ENCODE peak calls at places on chromosomes 1 and 21, in four cellular contexts. One of them, this sample, is unnamed.

GRCh38 chr21:44800103-44800502 is 1.5 kb downstream of the UBE2G2 start:
- DNase-seq in GM23338: peak
- DNase-seq in hepatocyte: peak
- DNase-seq in PC-9: no peak
- DNase-seq in this sample: peak

GRCh38 chr21:33660406-33660805 is 18.1 kb downstream of the ITSN1 start:
- DNase-seq in GM23338: no peak
- DNase-seq in hepatocyte: no peak
- DNase-seq in PC-9: no peak
- DNase-seq in this sample: peak

GRCh38 chr1:115190766-115191165 is 101.5 kb upstream of the TSPAN2 start:
- DNase-seq in GM23338: no peak
- DNase-seq in hepatocyte: no peak
- DNase-seq in PC-9: no peak
- DNase-seq in this sample: peak

GRCh38 chr1:32972814-32973428 is 8.3 kb upstream of the RNF19B start:
- DNase-seq in GM23338: peak
- DNase-seq in hepatocyte: peak
- DNase-seq in PC-9: peak
- DNase-seq in this sample: peak

GRCh38 chr1:119683893-119684292 is 27.8 kb upstream of the PHGDH start:
- DNase-seq in GM23338: no peak
- DNase-seq in hepatocyte: no peak
- DNase-seq in PC-9: no peak
- DNase-seq in this sample: no peak

GRCh38 chr1:27363766-27364695 is 2.7 kb downstream of the MAP3K6 start:
- DNase-seq in GM23338: no peak
- DNase-seq in hepatocyte: no peak
- DNase-seq in PC-9: no peak
- DNase-seq in this sample: no peak

GRCh38 chr1:37146071-37146470 is 111.8 kb upstream of the GRIK3 start:
- DNase-seq in GM23338: no peak
- DNase-seq in hepatocyte: no peak
- DNase-seq in PC-9: no peak
- DNase-seq in this sample: no peak

GRCh38 chr1:17011439-17012307 is at the start of gene ATP13A2:
- DNase-seq in GM23338: peak
- DNase-seq in hepatocyte: peak
- DNase-seq in PC-9: peak
- DNase-seq in this sample: peak

GRCh38 chr1:58500036-58500435 is 46.5 kb downstream of the OMA1 start:
- DNase-seq in GM23338: no peak
- DNase-seq in hepatocyte: no peak
- DNase-seq in PC-9: no peak
- DNase-seq in this sample: no peak

GRCh38 chr1:119724611-119725218 is 13.0 kb downstream of the PHGDH start:
- DNase-seq in GM23338: no peak
- DNase-seq in hepatocyte: no peak
- DNase-seq in PC-9: no peak
- DNase-seq in this sample: no peak

GRCh38 chr1:11026052-11026451 is 13.6 kb downstream of the TARDBP start:
- DNase-seq in GM23338: no peak
- DNase-seq in hepatocyte: no peak
- DNase-seq in PC-9: no peak
- DNase-seq in this sample: no peak

GRCh38 chr21:41378849-41379248 is 17.0 kb downstream of the MX2 start:
- DNase-seq in GM23338: no peak
- DNase-seq in hepatocyte: no peak
- DNase-seq in PC-9: no peak
- DNase-seq in this sample: no peak

GRCh38 chr1:230077436-230078221 is 10.6 kb downstream of the GALNT2 start:
- DNase-seq in GM23338: no peak
- DNase-seq in hepatocyte: no peak
- DNase-seq in PC-9: no peak
- DNase-seq in this sample: peak

GRCh38 chr1:90707363-90707710 is 9.8 kb downstream of the BARHL2 start:
- DNase-seq in GM23338: peak
- DNase-seq in hepatocyte: peak
- DNase-seq in PC-9: peak
- DNase-seq in this sample: peak

GRCh38 chr1:93108335-93108734 is 29.3 kb downstream of the MTF2 start:
- DNase-seq in GM23338: no peak
- DNase-seq in hepatocyte: no peak
- DNase-seq in PC-9: no peak
- DNase-seq in this sample: no peak

GRCh38 chr1:168811213-168811612 is 82.2 kb upstream of the DPT start:
- DNase-seq in GM23338: no peak
- DNase-seq in hepatocyte: no peak
- DNase-seq in PC-9: no peak
- DNase-seq in this sample: no peak

GRCh38 chr1:233277637-233278413 is 17.7 kb downstream of the PCNX2 start:
- DNase-seq in GM23338: no peak
- DNase-seq in hepatocyte: no peak
- DNase-seq in PC-9: no peak
- DNase-seq in this sample: no peak

GRCh38 chr1:7614576-7615074 is 156.5 kb upstream of the VAMP3 start:
- DNase-seq in GM23338: no peak
- DNase-seq in hepatocyte: no peak
- DNase-seq in PC-9: no peak
- DNase-seq in this sample: no peak

GRCh38 chr1:223683586-223684487 is 18.3 kb upstream of the CAPN8 start:
- DNase-seq in GM23338: peak
- DNase-seq in hepatocyte: peak
- DNase-seq in PC-9: peak
- DNase-seq in this sample: peak

GRCh38 chr1:59738591-59739015 is 76.1 kb upstream of the HOOK1 start:
- DNase-seq in GM23338: no peak
- DNase-seq in hepatocyte: no peak
- DNase-seq in PC-9: peak
- DNase-seq in this sample: peak

GRCh38 chr1:179231923-179232322 is 2.4 kb upstream of the ABL2 start:
- DNase-seq in GM23338: no peak
- DNase-seq in hepatocyte: no peak
- DNase-seq in PC-9: no peak
- DNase-seq in this sample: peak

GRCh38 chr1:86704972-86705632 is 726 bp downstream of the SH3GLB1 start:
- DNase-seq in GM23338: peak
- DNase-seq in hepatocyte: peak
- DNase-seq in PC-9: peak
- DNase-seq in this sample: peak

GRCh38 chr1:187715483-187715882 is 886.7 kb downstream of the PLA2G4A start:
- DNase-seq in GM23338: no peak
- DNase-seq in hepatocyte: no peak
- DNase-seq in PC-9: no peak
- DNase-seq in this sample: no peak

GRCh38 chr1:111656093-111657017 is 36.8 kb downstream of the RAP1A start:
- DNase-seq in GM23338: peak
- DNase-seq in hepatocyte: peak
- DNase-seq in PC-9: peak
- DNase-seq in this sample: peak

GRCh38 chr1:55443175-55443933 is 228.2 kb upstream of the USP24 start:
- DNase-seq in GM23338: no peak
- DNase-seq in hepatocyte: peak
- DNase-seq in PC-9: peak
- DNase-seq in this sample: peak

GRCh38 chr1:67013573-67013972 is 40.4 kb downstream of the SLC35D1 start:
- DNase-seq in GM23338: no peak
- DNase-seq in hepatocyte: no peak
- DNase-seq in PC-9: no peak
- DNase-seq in this sample: peak

GRCh38 chr21:26067836-26068401 is 102.7 kb downstream of the APP start:
- DNase-seq in GM23338: no peak
- DNase-seq in hepatocyte: no peak
- DNase-seq in PC-9: no peak
- DNase-seq in this sample: no peak

GRCh38 chr1:19123837-19124236 is 86.2 kb downstream of the UBR4 start:
- DNase-seq in GM23338: no peak
- DNase-seq in hepatocyte: no peak
- DNase-seq in PC-9: no peak
- DNase-seq in this sample: no peak

GRCh38 chr1:37919277-37919676 is 27.6 kb downstream of the INPP5B start:
- DNase-seq in GM23338: peak
- DNase-seq in hepatocyte: peak
- DNase-seq in PC-9: no peak
- DNase-seq in this sample: peak

GRCh38 chr21:27674037-27674436 is 707.1 kb upstream of the ADAMTS5 start:
- DNase-seq in GM23338: no peak
- DNase-seq in hepatocyte: no peak
- DNase-seq in PC-9: no peak
- DNase-seq in this sample: peak

GRCh38 chr21:43300496-43301423 is 126.2 kb downstream of the SIK1 start:
- DNase-seq in GM23338: no peak
- DNase-seq in hepatocyte: no peak
- DNase-seq in PC-9: no peak
- DNase-seq in this sample: no peak
- H3K27ac ChIP-seq in GM23338: no peak
- H3K27ac ChIP-seq in hepatocyte: no peak
- H3K27ac ChIP-seq in PC-9: no peak
- H3K27ac ChIP-seq in this sample: no peak

DNA sequence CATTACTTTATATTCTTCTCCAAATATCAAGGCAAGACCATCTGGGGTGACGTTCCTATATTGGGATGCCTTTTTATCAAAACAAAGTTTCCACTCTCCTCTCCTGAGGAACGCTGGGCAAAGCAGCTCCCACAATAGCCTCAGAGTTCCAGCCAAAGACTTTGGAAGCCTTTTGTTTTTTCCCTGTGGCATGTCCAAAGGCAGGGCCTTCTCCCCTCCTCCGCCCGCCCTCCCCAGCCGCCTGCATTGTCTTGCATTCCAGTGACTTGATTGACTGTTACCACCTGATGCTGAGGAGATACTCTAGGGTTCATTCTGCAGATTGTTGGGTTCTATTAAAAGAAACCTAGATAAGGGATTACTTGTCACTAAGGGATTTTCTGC is 43.5 kb downstream of the PROX1 start:
- DNase-seq in GM23338: peak
- DNase-seq in hepatocyte: no peak
- DNase-seq in PC-9: no peak
- DNase-seq in this sample: no peak
- H3K4me2 ChIP-seq in GM23338: peak
- H3K4me2 ChIP-seq in hepatocyte: no peak
- H3K4me2 ChIP-seq in PC-9: no peak
- H3K4me2 ChIP-seq in this sample: no peak

GRCh38 chr1:175129997-175130648 is 62.5 kb downstream of the KIAA0040 start:
- DNase-seq in GM23338: peak
- DNase-seq in hepatocyte: no peak
- DNase-seq in PC-9: no peak
- DNase-seq in this sample: peak
- H3K27ac ChIP-seq in GM23338: peak
- H3K27ac ChIP-seq in hepatocyte: peak
- H3K27ac ChIP-seq in PC-9: no peak
- H3K27ac ChIP-seq in this sample: no peak

GRCh38 chr1:209545423-209545822 is 38.1 kb upstream of the CAMK1G start:
- DNase-seq in GM23338: no peak
- DNase-seq in hepatocyte: no peak
- DNase-seq in PC-9: no peak
- DNase-seq in this sample: no peak

GRCh38 chr1:209546390-209547080 is 37.0 kb upstream of the CAMK1G start:
- DNase-seq in GM23338: no peak
- DNase-seq in hepatocyte: no peak
- DNase-seq in PC-9: no peak
- DNase-seq in this sample: no peak

GRCh38 chr1:209547626-209548025 is 35.9 kb upstream of the CAMK1G start:
- DNase-seq in GM23338: no peak
- DNase-seq in hepatocyte: no peak
- DNase-seq in PC-9: no peak
- DNase-seq in this sample: no peak

GRCh38 chr1:209544098-209544497 is 39.4 kb upstream of the CAMK1G start:
- DNase-seq in GM23338: no peak
- DNase-seq in hepatocyte: no peak
- DNase-seq in PC-9: no peak
- DNase-seq in this sample: no peak

DNA sequence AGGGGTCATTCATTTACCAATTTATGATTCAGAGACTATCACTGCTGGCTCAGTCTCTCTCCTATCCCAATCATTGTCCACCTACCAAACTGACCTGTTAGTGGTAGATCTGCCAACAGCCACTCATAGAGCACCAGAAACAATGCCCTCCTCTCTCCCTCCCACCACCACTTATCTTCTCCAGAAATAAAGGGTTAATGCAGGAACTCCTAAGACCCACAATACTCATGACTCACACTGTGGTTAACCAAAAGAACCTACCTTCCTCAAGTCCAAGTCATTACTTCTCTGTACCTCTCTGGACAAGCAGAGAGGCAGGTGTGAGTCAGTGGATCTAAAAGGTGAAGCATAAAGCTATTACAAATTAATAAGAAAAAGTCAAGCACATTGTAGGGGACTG is 40.9 kb upstream of the CAMK1G start:
- DNase-seq in GM23338: no peak
- DNase-seq in hepatocyte: no peak
- DNase-seq in PC-9: no peak
- DNase-seq in this sample: no peak
- H3K4me2 ChIP-seq in GM23338: no peak
- H3K4me2 ChIP-seq in hepatocyte: no peak
- H3K4me2 ChIP-seq in PC-9: peak
- H3K4me2 ChIP-seq in this sample: no peak

GRCh38 chr1:186535388-186536133 is 74.6 kb upstream of the PDC start:
- DNase-seq in GM23338: no peak
- DNase-seq in hepatocyte: peak
- DNase-seq in PC-9: no peak
- DNase-seq in this sample: peak

GRCh38 chr1:186530104-186530503 is 69.2 kb upstream of the PDC start:
- DNase-seq in GM23338: no peak
- DNase-seq in hepatocyte: no peak
- DNase-seq in PC-9: no peak
- DNase-seq in this sample: peak

GRCh38 chr1:186536272-186536905 is 75.5 kb upstream of the PDC start:
- DNase-seq in GM23338: no peak
- DNase-seq in hepatocyte: no peak
- DNase-seq in PC-9: no peak
- DNase-seq in this sample: peak

GRCh38 chr1:186531561-186532165 is 70.7 kb upstream of the PDC start:
- DNase-seq in GM23338: no peak
- DNase-seq in hepatocyte: no peak
- DNase-seq in PC-9: no peak
- DNase-seq in this sample: no peak

DNA sequence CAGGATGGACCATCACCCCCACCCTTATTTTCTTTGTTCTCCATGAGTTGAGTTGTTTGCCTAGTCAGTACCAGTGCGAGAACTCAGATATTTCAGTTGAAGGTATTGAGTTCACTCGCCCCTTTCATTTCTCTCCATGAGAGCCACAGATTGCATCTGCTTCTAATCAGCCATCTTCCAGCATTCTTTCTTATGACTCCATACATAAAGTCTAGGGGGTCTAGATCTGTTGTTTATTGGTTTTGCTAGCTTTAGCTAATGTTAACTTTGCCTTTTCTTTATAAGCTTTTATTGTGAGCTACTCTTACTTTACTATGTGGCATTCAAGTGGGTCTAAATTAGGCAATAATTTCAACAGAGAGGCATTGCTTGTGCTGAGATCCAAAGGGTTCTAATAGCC is 71.6 kb upstream of the PDC start:
- DNase-seq in GM23338: no peak
- DNase-seq in hepatocyte: no peak
- DNase-seq in PC-9: no peak
- DNase-seq in this sample: no peak
- H3K27ac ChIP-seq in GM23338: no peak
- H3K27ac ChIP-seq in hepatocyte: no peak
- H3K27ac ChIP-seq in PC-9: no peak
- H3K27ac ChIP-seq in this sample: no peak

This sample was measured in fibroblast of lung.